ENCODE peak calls at places on chromosomes 6 and 20, in five cellular contexts. M is AG04450, B is lung, A is AG09309, K is GM20000. P is an unnamed sample.

GRCh38 chr6:74585779-74586178 is 620.1 kb downstream of the COL12A1 start:
- DNase-seq in M (no peak), B (no peak), A (no peak), K (no peak), P (no peak)

GRCh38 chr20:62243906-62244515 is 5.7 kb downstream of the OSBPL2 start:
- DNase-seq in M (no peak), B (no peak), A (no peak), K (no peak), P (no peak)

GRCh38 chr6:121436966-121437756 is 1.7 kb downstream of the GJA1 start:
- DNase-seq in M (peak), B (peak), A (no peak), K (no peak), P (no peak)

GRCh38 chr6:138691595-138692057 is 81.9 kb upstream of the CCDC28A start:
- DNase-seq in M (peak), B (no peak), A (peak), K (no peak), P (no peak)

GRCh38 chr20:19338960-19339359 is 126.5 kb downstream of the SLC24A3 start:
- DNase-seq in M (no peak), B (no peak), A (no peak), K (no peak), P (no peak)

GRCh38 chr6:149924206-149924932 is 1.4 kb upstream of the RAET1G start:
- DNase-seq in M (no peak), B (no peak), A (no peak), K (no peak), P (no peak)

GRCh38 chr6:162123797-162124196 is 603.8 kb downstream of the PRKN start:
- DNase-seq in M (no peak), B (no peak), A (no peak), K (no peak), P (no peak)

GRCh38 chr6:157779705-157780604 is 43.1 kb upstream of the SNX9 start:
- DNase-seq in M (no peak), B (no peak), A (no peak), K (no peak), P (no peak)

GRCh38 chr6:169794317-169795055 is 43.1 kb downstream of the ERMARD start:
- DNase-seq in M (no peak), B (peak), A (no peak), K (no peak), P (peak)

GRCh38 chr20:53050338-53050737 is 78.2 kb downstream of the TSHZ2 start:
- DNase-seq in M (no peak), B (no peak), A (no peak), K (no peak), P (no peak)

GRCh38 chr6:108948252-108948651 is 100.0 kb downstream of the ARMC2 start:
- DNase-seq in M (no peak), B (no peak), A (no peak), K (no peak), P (no peak)

GRCh38 chr6:93040375-93040774 is 379.0 kb downstream of the EPHA7 start:
- DNase-seq in M (no peak), B (no peak), A (no peak), K (no peak), P (no peak)

GRCh38 chr6:125867483-125867935 is 76.7 kb downstream of the NCOA7 start:
- DNase-seq in M (peak), B (peak), A (peak), K (no peak), P (no peak)

GRCh38 chr6:43172127-43173007 is 1.3 kb downstream of the SRF start:
- DNase-seq in M (no peak), B (peak), A (no peak), K (peak), P (no peak)

GRCh38 chr6:43173496-43174262 is 2.6 kb downstream of the SRF start:
- DNase-seq in M (no peak), B (no peak), A (no peak), K (no peak), P (peak)

GRCh38 chr6:43175676-43176422 is 4.8 kb downstream of the SRF start:
- DNase-seq in M (no peak), B (no peak), A (no peak), K (no peak), P (no peak)

GRCh38 chr6:43176423-43176786 is 5.3 kb downstream of the SRF start:
- DNase-seq in M (no peak), B (no peak), A (no peak), K (no peak), P (no peak)

GRCh38 chr6:43174263-43175112 is 3.4 kb downstream of the SRF start:
- DNase-seq in M (peak), B (peak), A (peak), K (peak), P (peak)
- TF ChIP-seq CTCF in M (peak), B (no peak), A (peak), K (no peak), P (no peak)

DNA sequence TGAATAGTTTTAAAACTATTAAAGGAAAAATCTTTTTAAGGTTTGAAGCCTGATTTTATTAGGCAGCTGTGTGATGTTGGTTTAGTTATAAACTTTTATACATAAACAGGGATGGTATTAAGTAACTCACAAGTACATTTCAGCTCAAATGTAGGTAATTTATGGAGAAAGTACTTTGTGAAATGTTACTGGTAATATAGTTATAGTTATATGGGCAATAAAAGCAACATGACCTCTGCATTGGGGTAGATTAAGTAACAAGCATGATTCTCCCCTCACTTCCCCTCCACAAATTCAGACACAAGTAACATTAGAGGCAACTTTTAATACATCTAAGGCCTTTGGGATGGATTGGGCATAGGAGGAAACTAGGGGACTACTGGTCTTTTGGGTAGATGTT is 154.3 kb upstream of the ID4 start:
- DNase-seq in M (no peak), B (no peak), A (no peak), K (no peak), P (no peak)
- TF ChIP-seq CTCF in M (no peak), B (no peak), A (no peak), K (no peak), P (no peak)

GRCh38 chr6:101392561-101393230 is 812 bp upstream of the GRIK2 start:
- DNase-seq in M (no peak), B (no peak), A (no peak), K (no peak), P (no peak)

GRCh38 chr6:101391772-101392560 is 1.5 kb upstream of the GRIK2 start:
- DNase-seq in M (no peak), B (no peak), A (no peak), K (no peak), P (no peak)

GRCh38 chr6:101380861-101381630 is 12.5 kb upstream of the GRIK2 start:
- DNase-seq in M (no peak), B (no peak), A (no peak), K (no peak), P (no peak)

DNA sequence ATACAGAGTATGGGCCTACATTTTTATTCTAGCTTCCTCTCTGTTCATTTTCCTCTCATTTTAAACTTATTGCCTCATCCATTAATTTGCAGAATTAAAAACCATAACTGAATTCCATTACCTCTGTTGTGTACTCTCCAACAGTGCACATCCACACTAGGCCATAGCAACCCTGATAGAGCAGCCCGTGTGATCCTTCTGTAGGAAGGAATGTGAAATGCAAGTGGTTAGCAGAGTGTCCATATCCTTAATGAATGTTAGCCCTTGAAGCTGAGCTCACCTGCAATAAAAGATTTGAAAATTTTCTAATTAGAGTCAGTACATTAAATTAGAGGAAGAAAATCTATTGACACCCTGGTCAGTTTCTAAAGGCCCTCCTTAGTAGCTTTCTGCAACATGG is 6.5 kb upstream of the GRIK2 start:
- DNase-seq in M (no peak), B (no peak), A (no peak), K (no peak), P (no peak)
- TF ChIP-seq CTCF in M (peak), B (no peak), A (peak), K (no peak), P (no peak)

GRCh38 chr6:155832596-155832995 is 377.0 kb upstream of the NOX3 start:
- DNase-seq in M (peak), B (no peak), A (no peak), K (no peak), P (no peak)
- TF ChIP-seq CTCF in M (peak), B (no peak), A (no peak), K (no peak), P (no peak)

GRCh38 chr6:105136433-105137350 is 43.1 kb downstream of the POPDC3 start:
- DNase-seq in M (peak), B (peak), A (no peak), K (peak), P (no peak)

GRCh38 chr6:105138141-105138540 is 41.7 kb downstream of the POPDC3 start:
- DNase-seq in M (no peak), B (no peak), A (no peak), K (no peak), P (no peak)

GRCh38 chr6:105137388-105137787 is 42.4 kb downstream of the POPDC3 start:
- DNase-seq in M (no peak), B (no peak), A (no peak), K (no peak), P (no peak)

GRCh38 chr6:105135907-105136432 is 43.8 kb downstream of the POPDC3 start:
- DNase-seq in M (no peak), B (no peak), A (no peak), K (peak), P (no peak)

DNA sequence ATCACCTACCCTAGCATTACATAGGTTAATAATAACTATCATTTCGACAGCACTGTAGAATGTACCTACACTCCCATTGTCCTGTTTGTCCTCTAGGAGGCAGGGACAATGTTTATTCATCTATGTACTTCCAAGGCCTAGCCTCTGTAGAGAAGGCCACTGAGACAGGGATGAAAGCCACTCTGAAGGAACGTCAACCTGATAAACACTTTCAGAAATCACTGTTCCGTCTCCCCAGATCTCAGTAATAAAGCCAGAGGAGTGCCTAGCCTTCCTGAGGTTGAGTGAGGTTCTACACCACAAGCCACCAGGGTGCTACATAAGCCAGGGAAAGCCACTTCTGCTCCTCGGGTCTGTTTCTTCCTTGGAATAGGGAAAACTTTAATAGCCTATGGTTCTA is 44.8 kb downstream of the POPDC3 start:
- DNase-seq in M (no peak), B (no peak), A (no peak), K (no peak), P (no peak)
- TF ChIP-seq CTCF in M (no peak), B (no peak), A (peak), K (no peak), P (no peak)

DNA sequence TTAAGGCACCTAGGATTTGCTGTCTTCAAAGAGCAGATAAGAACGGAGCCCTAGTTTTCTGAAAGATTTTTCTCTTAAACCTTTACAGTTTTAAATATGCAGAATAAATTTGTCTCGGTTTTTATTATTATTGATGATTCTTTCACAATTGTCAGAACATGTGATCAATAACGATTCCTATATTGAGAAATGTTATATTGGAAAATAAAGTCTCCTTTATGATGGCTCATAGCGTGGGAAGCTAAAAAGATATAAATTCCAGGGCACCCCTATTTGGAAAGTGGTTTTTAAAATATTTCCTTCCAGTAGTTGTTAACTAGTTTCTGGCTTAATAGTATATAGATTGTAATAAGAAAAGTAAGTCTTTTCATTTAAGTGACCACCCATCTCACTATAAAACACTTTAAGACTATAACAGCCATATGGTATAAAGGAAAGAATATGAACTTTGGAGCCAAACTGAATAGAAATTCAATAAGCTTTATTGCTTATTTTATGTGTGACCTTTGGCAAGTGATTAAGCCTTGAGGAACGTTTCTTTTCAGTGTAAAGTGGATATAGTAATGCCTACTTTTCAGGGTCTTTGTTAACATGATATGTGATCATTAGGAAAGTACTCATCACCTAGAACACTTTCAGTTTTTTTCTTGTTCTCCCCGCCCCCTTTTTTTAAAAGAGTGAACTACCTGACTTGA is 369.6 kb downstream of the LAMA2 start:
- DNase-seq in M (peak), B (no peak), A (no peak), K (no peak), P (no peak)
- TF ChIP-seq CTCF in M (no peak), B (no peak), A (no peak), K (no peak), P (no peak)

GRCh38 chr20:48933017-48933766 is 11.7 kb downstream of the ARFGEF2 start:
- DNase-seq in M (no peak), B (peak), A (no peak), K (no peak), P (no peak)
- TF ChIP-seq CTCF in M (no peak), B (no peak), A (no peak), K (no peak), P (no peak)